ENCODE peak calls at places on chromosomes 2 and 18, in four cellular contexts. I is right cardiac atrium, E is esophagus mucosa, F is HepG2. L is an unnamed sample.
A peak's percentile ranks its signal among the peaks of the same experiment; 100 is the strongest.

GRCh38 chr2:71601136-71602114 is 148.1 kb downstream of the DYSF start:
- ATAC-seq in E (no peak), I (no peak), F (no peak), L (no peak)

GRCh38 chr2:191703079-191703725 is 25.3 kb downstream of the NABP1 start:
- ATAC-seq in I (no peak), F (peak; percentile 82), E (no peak), L (no peak)

GRCh38 chr2:233692648-233693047 is at the start of gene UGT1A6:
- ATAC-seq in E (no peak), F (no peak), I (no peak), L (no peak)

GRCh38 chr2:178190938-178191910 is 3.1 kb upstream of the OSBPL6 start:
- ATAC-seq in F (no peak), I (no peak), E (no peak), L (no peak)

GRCh38 chr2:240579071-240579762 is 7.3 kb upstream of the CAPN10 start:
- ATAC-seq in F (peak; percentile 5), E (no peak), I (no peak), L (no peak)

GRCh38 chr18:58823385-58823784 is 41.3 kb upstream of the ZNF532 start:
- ATAC-seq in F (no peak), E (no peak), I (no peak), L (no peak)

GRCh38 chr18:49613141-49613641 is 51.3 kb downstream of the LIPG start:
- ATAC-seq in E (no peak), I (no peak), F (no peak), L (no peak)

GRCh38 chr2:174600349-174600748 is 2.7 kb upstream of the WIPF1 start:
- ATAC-seq in I (no peak), F (no peak), E (peak; percentile 15), L (peak; percentile 27)

GRCh38 chr2:121803503-121803902 is 48.1 kb downstream of the TSN start:
- ATAC-seq in E (no peak), I (no peak), F (no peak), L (no peak)

GRCh38 chr2:136238552-136239346 is 120.8 kb upstream of the CXCR4 start:
- ATAC-seq in I (peak; percentile 37), F (no peak), E (peak; percentile 71), L (peak; percentile 53)

GRCh38 chr2:23904215-23904614 is 22.7 kb downstream of the ATAD2B start:
- ATAC-seq in F (no peak), I (no peak), E (no peak), L (no peak)

GRCh38 chr2:40220177-40220925 is 231.5 kb downstream of the SLC8A1 start:
- ATAC-seq in I (peak; percentile 94), E (no peak), F (no peak), L (peak; percentile 93)

GRCh38 chr2:156434461-156435291 is 1.5 kb upstream of the GPD2 start:
- ATAC-seq in I (no peak), E (no peak), F (no peak), L (no peak)

GRCh38 chr18:32167980-32168379 is 21.9 kb upstream of the MEP1B start:
- ATAC-seq in E (no peak), F (no peak), I (no peak), L (no peak)

GRCh38 chr2:237585590-237586221 is 4.8 kb downstream of the RAB17 start:
- ATAC-seq in E (no peak), F (peak; percentile 64), I (no peak), L (no peak)

GRCh38 chr2:66433945-66434678 is 813 bp upstream of the MEIS1 start:
- ATAC-seq in I (peak; percentile 73), F (peak; percentile 82), E (peak; percentile 63), L (peak; percentile 31)

GRCh38 chr2:96636772-96637171 is 1.3 kb downstream of the KANSL3 start:
- ATAC-seq in E (no peak), I (peak; percentile 5), F (no peak), L (no peak)

GRCh38 chr2:156473445-156473844 is 37.3 kb downstream of the GPD2 start:
- ATAC-seq in I (no peak), E (no peak), F (no peak), L (no peak)

L was measured in gastroesophageal sphincter.